ENCODE peak calls at places on chromosomes 3 and 15, in five cellular contexts. One of them, this sample, is unnamed.
A peak's percentile ranks its signal among the peaks of the same experiment; 100 is the strongest.

GRCh38 chr3:78204977-78205376 is 1165.1 kb downstream of the ROBO2 start:
- DNase-seq in CD8-positive, alpha-beta memory T cell: no peak
- DNase-seq in dorsolateral prefrontal cortex: no peak
- DNase-seq in right atrium auricular region: no peak
- DNase-seq in HepG2: peak; percentile 3
- DNase-seq in this sample: peak; percentile 13

GRCh38 chr3:137121704-137122314 is 164.0 kb downstream of the IL20RB start:
- DNase-seq in CD8-positive, alpha-beta memory T cell: no peak
- DNase-seq in dorsolateral prefrontal cortex: no peak
- DNase-seq in right atrium auricular region: no peak
- DNase-seq in HepG2: peak; percentile 31
- DNase-seq in this sample: peak; percentile 30

GRCh38 chr15:79943820-79944219 is 27.2 kb downstream of the BCL2A1 start:
- DNase-seq in CD8-positive, alpha-beta memory T cell: no peak
- DNase-seq in dorsolateral prefrontal cortex: no peak
- DNase-seq in right atrium auricular region: no peak
- DNase-seq in HepG2: no peak
- DNase-seq in this sample: peak; percentile 63

GRCh38 chr3:147218976-147219375 is 187.4 kb downstream of the ZIC4 start:
- DNase-seq in CD8-positive, alpha-beta memory T cell: no peak
- DNase-seq in dorsolateral prefrontal cortex: no peak
- DNase-seq in right atrium auricular region: no peak
- DNase-seq in HepG2: no peak
- DNase-seq in this sample: no peak

GRCh38 chr15:60074181-60074885 is 70.2 kb downstream of the FOXB1 start:
- DNase-seq in CD8-positive, alpha-beta memory T cell: peak; percentile 6
- DNase-seq in dorsolateral prefrontal cortex: no peak
- DNase-seq in right atrium auricular region: no peak
- DNase-seq in HepG2: no peak
- DNase-seq in this sample: peak; percentile 74

GRCh38 chr3:185729335-185729715 is 95.5 kb downstream of the IGF2BP2 start:
- DNase-seq in CD8-positive, alpha-beta memory T cell: no peak
- DNase-seq in dorsolateral prefrontal cortex: no peak
- DNase-seq in right atrium auricular region: no peak
- DNase-seq in HepG2: no peak
- DNase-seq in this sample: no peak

GRCh38 chr15:35748105-35748504 is 202.1 kb upstream of the DPH6 start:
- DNase-seq in CD8-positive, alpha-beta memory T cell: no peak
- DNase-seq in dorsolateral prefrontal cortex: no peak
- DNase-seq in right atrium auricular region: no peak
- DNase-seq in HepG2: no peak
- DNase-seq in this sample: no peak

GRCh38 chr3:13427662-13428603 is 7.8 kb upstream of the NUP210 start:
- DNase-seq in CD8-positive, alpha-beta memory T cell: peak; percentile 60
- DNase-seq in dorsolateral prefrontal cortex: no peak
- DNase-seq in right atrium auricular region: no peak
- DNase-seq in HepG2: no peak
- DNase-seq in this sample: no peak

GRCh38 chr3:194330579-194330978 is 20.5 kb downstream of the CPN2 start:
- DNase-seq in CD8-positive, alpha-beta memory T cell: no peak
- DNase-seq in dorsolateral prefrontal cortex: no peak
- DNase-seq in right atrium auricular region: no peak
- DNase-seq in HepG2: no peak
- DNase-seq in this sample: peak; percentile 79

GRCh38 chr15:60539881-60540613 is 61.1 kb upstream of the ICE2 start:
- DNase-seq in CD8-positive, alpha-beta memory T cell: no peak
- DNase-seq in dorsolateral prefrontal cortex: no peak
- DNase-seq in right atrium auricular region: no peak
- DNase-seq in HepG2: no peak
- DNase-seq in this sample: no peak

GRCh38 chr3:159882784-159883779 is 105.6 kb upstream of the IL12A start:
- DNase-seq in CD8-positive, alpha-beta memory T cell: no peak
- DNase-seq in dorsolateral prefrontal cortex: no peak
- DNase-seq in right atrium auricular region: no peak
- DNase-seq in HepG2: no peak
- DNase-seq in this sample: peak; percentile 47

GRCh38 chr15:40250771-40251454 is 12.1 kb downstream of the PAK6 start:
- DNase-seq in CD8-positive, alpha-beta memory T cell: no peak
- DNase-seq in dorsolateral prefrontal cortex: peak; percentile 30
- DNase-seq in right atrium auricular region: no peak
- DNase-seq in HepG2: no peak
- DNase-seq in this sample: no peak

GRCh38 chr15:71143373-71144310 is 28.4 kb downstream of the THSD4 start:
- DNase-seq in CD8-positive, alpha-beta memory T cell: no peak
- DNase-seq in dorsolateral prefrontal cortex: no peak
- DNase-seq in right atrium auricular region: peak; percentile 55
- DNase-seq in HepG2: peak; percentile 38
- DNase-seq in this sample: no peak

GRCh38 chr3:45988100-45988761 is 7.4 kb downstream of the FYCO1 start:
- DNase-seq in CD8-positive, alpha-beta memory T cell: no peak
- DNase-seq in dorsolateral prefrontal cortex: no peak
- DNase-seq in right atrium auricular region: no peak
- DNase-seq in HepG2: no peak
- DNase-seq in this sample: no peak

GRCh38 chr3:44989636-44990373 is 13.8 kb downstream of the EXOSC7 start:
- DNase-seq in CD8-positive, alpha-beta memory T cell: no peak
- DNase-seq in dorsolateral prefrontal cortex: no peak
- DNase-seq in right atrium auricular region: no peak
- DNase-seq in HepG2: no peak
- DNase-seq in this sample: peak; percentile 18

GRCh38 chr3:106813742-106814141 is 563.5 kb upstream of the CCDC54 start:
- DNase-seq in CD8-positive, alpha-beta memory T cell: no peak
- DNase-seq in dorsolateral prefrontal cortex: no peak
- DNase-seq in right atrium auricular region: no peak
- DNase-seq in HepG2: no peak
- DNase-seq in this sample: peak; percentile 49

GRCh38 chr3:27193056-27193455 is 176.1 kb downstream of the NEK10 start:
- DNase-seq in CD8-positive, alpha-beta memory T cell: no peak
- DNase-seq in dorsolateral prefrontal cortex: no peak
- DNase-seq in right atrium auricular region: no peak
- DNase-seq in HepG2: no peak
- DNase-seq in this sample: no peak

GRCh38 chr15:51390932-51391432 is 49.5 kb downstream of the GLDN start:
- DNase-seq in CD8-positive, alpha-beta memory T cell: no peak
- DNase-seq in dorsolateral prefrontal cortex: no peak
- DNase-seq in right atrium auricular region: no peak
- DNase-seq in HepG2: no peak
- DNase-seq in this sample: no peak

GRCh38 chr3:197212290-197212689 is 86.1 kb downstream of the DLG1 start:
- DNase-seq in CD8-positive, alpha-beta memory T cell: no peak
- DNase-seq in dorsolateral prefrontal cortex: no peak
- DNase-seq in right atrium auricular region: no peak
- DNase-seq in HepG2: no peak
- DNase-seq in this sample: no peak

GRCh38 chr3:152969557-152970300 is 134.8 kb downstream of the P2RY1 start:
- DNase-seq in CD8-positive, alpha-beta memory T cell: no peak
- DNase-seq in dorsolateral prefrontal cortex: no peak
- DNase-seq in right atrium auricular region: no peak
- DNase-seq in HepG2: peak; percentile 18
- DNase-seq in this sample: peak; percentile 13

GRCh38 chr3:98796334-98796733 is 33.2 kb downstream of the ST3GAL6 start:
- DNase-seq in CD8-positive, alpha-beta memory T cell: no peak
- DNase-seq in dorsolateral prefrontal cortex: no peak
- DNase-seq in right atrium auricular region: no peak
- DNase-seq in HepG2: peak; percentile 75
- DNase-seq in this sample: no peak

GRCh38 chr15:58249646-58250312 is 111.6 kb downstream of the AQP9 start:
- DNase-seq in CD8-positive, alpha-beta memory T cell: peak; percentile 12
- DNase-seq in dorsolateral prefrontal cortex: no peak
- DNase-seq in right atrium auricular region: no peak
- DNase-seq in HepG2: no peak
- DNase-seq in this sample: no peak

GRCh38 chr3:115885621-115886020 is 262.3 kb downstream of the GAP43 start:
- DNase-seq in CD8-positive, alpha-beta memory T cell: no peak
- DNase-seq in dorsolateral prefrontal cortex: no peak
- DNase-seq in right atrium auricular region: no peak
- DNase-seq in HepG2: no peak
- DNase-seq in this sample: no peak

GRCh38 chr15:47477253-47477652 is 240.1 kb upstream of the SEMA6D start:
- DNase-seq in CD8-positive, alpha-beta memory T cell: no peak
- DNase-seq in dorsolateral prefrontal cortex: no peak
- DNase-seq in right atrium auricular region: no peak
- DNase-seq in HepG2: no peak
- DNase-seq in this sample: peak; percentile 71

GRCh38 chr3:143648708-143649107 is 199.6 kb downstream of the SLC9A9 start:
- DNase-seq in CD8-positive, alpha-beta memory T cell: no peak
- DNase-seq in dorsolateral prefrontal cortex: no peak
- DNase-seq in right atrium auricular region: no peak
- DNase-seq in HepG2: no peak
- DNase-seq in this sample: no peak

GRCh38 chr15:75620776-75621536 is 4.6 kb downstream of the SNUPN start:
- DNase-seq in CD8-positive, alpha-beta memory T cell: no peak
- DNase-seq in dorsolateral prefrontal cortex: no peak
- DNase-seq in right atrium auricular region: peak; percentile 93
- DNase-seq in HepG2: no peak
- DNase-seq in this sample: peak; percentile 91

GRCh38 chr3:53730565-53730964 is 115.7 kb downstream of the CHDH start:
- DNase-seq in CD8-positive, alpha-beta memory T cell: no peak
- DNase-seq in dorsolateral prefrontal cortex: peak; percentile 70
- DNase-seq in right atrium auricular region: no peak
- DNase-seq in HepG2: no peak
- DNase-seq in this sample: no peak

GRCh38 chr3:81823882-81824395 is 62.5 kb upstream of the GBE1 start:
- DNase-seq in CD8-positive, alpha-beta memory T cell: no peak
- DNase-seq in dorsolateral prefrontal cortex: no peak
- DNase-seq in right atrium auricular region: no peak
- DNase-seq in HepG2: no peak
- DNase-seq in this sample: no peak

GRCh38 chr15:77457619-77458265 is 37.1 kb downstream of the HMG20A start:
- DNase-seq in CD8-positive, alpha-beta memory T cell: no peak
- DNase-seq in dorsolateral prefrontal cortex: no peak
- DNase-seq in right atrium auricular region: no peak
- DNase-seq in HepG2: no peak
- DNase-seq in this sample: no peak

GRCh38 chr15:56948000-56948765 is 29.7 kb downstream of the TCF12 start:
- DNase-seq in CD8-positive, alpha-beta memory T cell: no peak
- DNase-seq in dorsolateral prefrontal cortex: no peak
- DNase-seq in right atrium auricular region: no peak
- DNase-seq in HepG2: no peak
- DNase-seq in this sample: no peak

GRCh38 chr15:56946150-56946549 is 27.7 kb downstream of the TCF12 start:
- DNase-seq in CD8-positive, alpha-beta memory T cell: no peak
- DNase-seq in dorsolateral prefrontal cortex: no peak
- DNase-seq in right atrium auricular region: no peak
- DNase-seq in HepG2: no peak
- DNase-seq in this sample: no peak

GRCh38 chr15:56950979-56951378 is 32.5 kb downstream of the TCF12 start:
- DNase-seq in CD8-positive, alpha-beta memory T cell: no peak
- DNase-seq in dorsolateral prefrontal cortex: no peak
- DNase-seq in right atrium auricular region: no peak
- DNase-seq in HepG2: no peak
- DNase-seq in this sample: no peak

GRCh38 chr15:56944485-56944884 is 26.0 kb downstream of the TCF12 start:
- DNase-seq in CD8-positive, alpha-beta memory T cell: no peak
- DNase-seq in dorsolateral prefrontal cortex: no peak
- DNase-seq in right atrium auricular region: no peak
- DNase-seq in HepG2: no peak
- DNase-seq in this sample: no peak

DNA sequence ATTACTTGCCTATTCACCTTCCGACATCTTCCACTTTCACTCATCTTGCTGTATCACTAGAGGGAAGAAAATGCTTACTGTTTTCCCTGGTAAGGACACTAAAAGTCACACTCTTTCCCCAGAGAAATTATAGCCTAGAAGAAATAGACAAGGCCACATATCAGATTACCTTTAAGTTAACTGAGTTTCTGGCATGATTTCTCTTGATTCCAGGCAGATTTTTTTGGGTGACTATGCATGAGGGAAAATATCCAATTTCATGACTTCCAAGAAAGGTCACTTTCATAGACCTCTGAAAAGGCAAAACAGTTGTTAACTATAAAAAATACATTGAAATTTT is 30.3 kb downstream of the TCF12 start:
- DNase-seq in CD8-positive, alpha-beta memory T cell: no peak
- DNase-seq in dorsolateral prefrontal cortex: no peak
- DNase-seq in right atrium auricular region: no peak
- DNase-seq in HepG2: no peak
- DNase-seq in this sample: no peak
- H3K4me3 ChIP-seq in CD8-positive, alpha-beta memory T cell: no peak overlapping the region
- H3K4me3 ChIP-seq in dorsolateral prefrontal cortex: no peak overlapping the region
- H3K4me3 ChIP-seq in right atrium auricular region: no peak overlapping the region
- H3K4me3 ChIP-seq in HepG2: no peak overlapping the region
- H3K4me3 ChIP-seq in this sample: no peak overlapping the region

GRCh38 chr3:128555881-128556280 is 62.9 kb upstream of the GATA2 start:
- DNase-seq in CD8-positive, alpha-beta memory T cell: no peak
- DNase-seq in dorsolateral prefrontal cortex: no peak
- DNase-seq in right atrium auricular region: no peak
- DNase-seq in HepG2: no peak
- DNase-seq in this sample: no peak
- H3K27me3 ChIP-seq in CD8-positive, alpha-beta memory T cell: no peaks in the 10 kb centered on the region
- H3K27me3 ChIP-seq in dorsolateral prefrontal cortex: peaks cover 49% of the 10 kb centered on the region
- H3K27me3 ChIP-seq in right atrium auricular region: no peaks in the 10 kb centered on the region
- H3K27me3 ChIP-seq in HepG2: peaks cover 8% of the 10 kb centered on the region
- H3K27me3 ChIP-seq in this sample: peaks cover 4% of the 10 kb centered on the region

GRCh38 chr3:57091874-57092273 is 31.4 kb downstream of the SPATA12 start:
- DNase-seq in CD8-positive, alpha-beta memory T cell: no peak
- DNase-seq in dorsolateral prefrontal cortex: no peak
- DNase-seq in right atrium auricular region: no peak
- DNase-seq in HepG2: no peak
- DNase-seq in this sample: no peak

GRCh38 chr3:57094011-57094535 is 33.6 kb downstream of the SPATA12 start:
- DNase-seq in CD8-positive, alpha-beta memory T cell: no peak
- DNase-seq in dorsolateral prefrontal cortex: no peak
- DNase-seq in right atrium auricular region: no peak
- DNase-seq in HepG2: no peak
- DNase-seq in this sample: no peak

GRCh38 chr3:57093489-57093888 is 33.0 kb downstream of the SPATA12 start:
- DNase-seq in CD8-positive, alpha-beta memory T cell: no peak
- DNase-seq in dorsolateral prefrontal cortex: no peak
- DNase-seq in right atrium auricular region: no peak
- DNase-seq in HepG2: no peak
- DNase-seq in this sample: no peak

GRCh38 chr3:57095361-57095760 is 34.9 kb downstream of the SPATA12 start:
- DNase-seq in CD8-positive, alpha-beta memory T cell: no peak
- DNase-seq in dorsolateral prefrontal cortex: no peak
- DNase-seq in right atrium auricular region: no peak
- DNase-seq in HepG2: no peak
- DNase-seq in this sample: no peak

DNA sequence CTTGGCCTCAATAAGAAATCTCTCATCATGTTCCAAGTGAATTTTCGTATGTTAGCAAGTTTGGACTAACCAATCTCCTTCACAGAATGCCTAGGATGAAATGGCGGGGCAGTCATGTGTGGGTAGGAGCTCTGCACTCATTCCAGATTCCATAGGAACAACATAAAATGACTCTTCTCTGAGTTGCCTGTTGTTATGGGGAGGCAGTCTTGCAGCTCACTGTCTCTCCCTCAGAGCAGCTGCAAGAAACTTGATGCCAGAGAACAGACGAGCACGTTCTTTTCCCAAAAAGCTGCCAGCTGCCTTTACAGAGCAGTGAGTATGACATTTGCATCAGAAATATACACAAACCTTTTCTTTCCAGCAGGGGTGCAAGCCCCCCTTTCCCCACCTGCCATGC is 34.1 kb downstream of the SPATA12 start:
- DNase-seq in CD8-positive, alpha-beta memory T cell: no peak
- DNase-seq in dorsolateral prefrontal cortex: no peak
- DNase-seq in right atrium auricular region: no peak
- DNase-seq in HepG2: no peak
- DNase-seq in this sample: no peak
- H3K4me3 ChIP-seq in CD8-positive, alpha-beta memory T cell: no peak overlapping the region
- H3K4me3 ChIP-seq in dorsolateral prefrontal cortex: no peak overlapping the region
- H3K4me3 ChIP-seq in right atrium auricular region: no peak overlapping the region
- H3K4me3 ChIP-seq in HepG2: no peak overlapping the region
- H3K4me3 ChIP-seq in this sample: no peak overlapping the region

GRCh38 chr3:50519471-50520089 is 16.1 kb upstream of the CACNA2D2 start:
- DNase-seq in CD8-positive, alpha-beta memory T cell: peak; percentile 63
- DNase-seq in dorsolateral prefrontal cortex: peak; percentile 72
- DNase-seq in right atrium auricular region: peak; percentile 71
- DNase-seq in HepG2: peak; percentile 41
- DNase-seq in this sample: peak; percentile 22
- H3K27me3 ChIP-seq in CD8-positive, alpha-beta memory T cell: no peaks in the 10 kb centered on the region
- H3K27me3 ChIP-seq in dorsolateral prefrontal cortex: no peaks in the 10 kb centered on the region
- H3K27me3 ChIP-seq in right atrium auricular region: no peaks in the 10 kb centered on the region
- H3K27me3 ChIP-seq in HepG2: peaks cover 3% of the 10 kb centered on the region
- H3K27me3 ChIP-seq in this sample: no peaks in the 10 kb centered on the region